ENCODE peak calls at places on chromosome 10, in nine cellular contexts. One of them, this sample, is unnamed.
A peak's percentile ranks its signal among the peaks of the same experiment; 100 is the strongest.

GRCh38 chr10:123599366-123599849 is 66.7 kb upstream of the GPR26 start:
- DNase-seq in choroid plexus epithelial cell: no peak
- DNase-seq in pancreas: no peak
- DNase-seq in BE2C: no peak
- DNase-seq in astrocyte of the spinal cord: no peak
- DNase-seq in ovary: no peak
- DNase-seq in foreskin fibroblast: no peak
- DNase-seq in SK-N-SH: no peak
- DNase-seq in fibroblast of the aortic adventitia: no peak
- DNase-seq in this sample: no peak

GRCh38 chr10:117541909-117542705 is 439 bp upstream of the EMX2 start:
- DNase-seq in astrocyte of the spinal cord: peak; percentile 23
- DNase-seq in choroid plexus epithelial cell: peak; percentile 90
- DNase-seq in SK-N-SH: peak; percentile 84
- DNase-seq in foreskin fibroblast: peak; percentile 92
- DNase-seq in BE2C: peak; percentile 45
- DNase-seq in ovary: peak; percentile 94
- DNase-seq in fibroblast of the aortic adventitia: peak; percentile 9
- DNase-seq in pancreas: no peak
- DNase-seq in this sample: peak; percentile 14

GRCh38 chr10:87913170-87913921 is 49.9 kb downstream of the PTEN start:
- DNase-seq in choroid plexus epithelial cell: no peak
- DNase-seq in ovary: no peak
- DNase-seq in fibroblast of the aortic adventitia: no peak
- DNase-seq in pancreas: no peak
- DNase-seq in BE2C: no peak
- DNase-seq in SK-N-SH: no peak
- DNase-seq in astrocyte of the spinal cord: no peak
- DNase-seq in foreskin fibroblast: no peak
- DNase-seq in this sample: no peak

GRCh38 chr10:94630017-94630688 is 53.4 kb upstream of the CYP2C18 start:
- DNase-seq in SK-N-SH: peak; percentile 23
- DNase-seq in choroid plexus epithelial cell: peak; percentile 41
- DNase-seq in fibroblast of the aortic adventitia: peak; percentile 51
- DNase-seq in foreskin fibroblast: peak; percentile 30
- DNase-seq in pancreas: no peak
- DNase-seq in ovary: no peak
- DNase-seq in astrocyte of the spinal cord: peak; percentile 22
- DNase-seq in BE2C: no peak
- DNase-seq in this sample: peak; percentile 19

GRCh38 chr10:43210556-43210955 is 56.3 kb downstream of the RASGEF1A start:
- DNase-seq in pancreas: no peak
- DNase-seq in choroid plexus epithelial cell: no peak
- DNase-seq in astrocyte of the spinal cord: no peak
- DNase-seq in foreskin fibroblast: no peak
- DNase-seq in SK-N-SH: no peak
- DNase-seq in fibroblast of the aortic adventitia: no peak
- DNase-seq in BE2C: peak; percentile 6
- DNase-seq in ovary: no peak
- DNase-seq in this sample: no peak

GRCh38 chr10:32684291-32684690 is 238.4 kb downstream of the CCDC7 start:
- DNase-seq in BE2C: no peak
- DNase-seq in ovary: no peak
- DNase-seq in choroid plexus epithelial cell: no peak
- DNase-seq in foreskin fibroblast: no peak
- DNase-seq in SK-N-SH: no peak
- DNase-seq in pancreas: no peak
- DNase-seq in astrocyte of the spinal cord: no peak
- DNase-seq in fibroblast of the aortic adventitia: no peak
- DNase-seq in this sample: no peak

GRCh38 chr10:46523881-46524470 is 32.5 kb downstream of the GPRIN2 start:
- DNase-seq in astrocyte of the spinal cord: peak; percentile 85
- DNase-seq in SK-N-SH: peak; percentile 38
- DNase-seq in foreskin fibroblast: peak; percentile 89
- DNase-seq in pancreas: no peak
- DNase-seq in BE2C: no peak
- DNase-seq in choroid plexus epithelial cell: peak; percentile 91
- DNase-seq in fibroblast of the aortic adventitia: peak; percentile 94
- DNase-seq in ovary: peak; percentile 79
- DNase-seq in this sample: peak; percentile 59

GRCh38 chr10:119199231-119199992 is 8.0 kb upstream of the GRK5 start:
- DNase-seq in pancreas: peak; percentile 59
- DNase-seq in SK-N-SH: peak; percentile 78
- DNase-seq in astrocyte of the spinal cord: peak; percentile 85
- DNase-seq in ovary: peak; percentile 66
- DNase-seq in choroid plexus epithelial cell: peak; percentile 96
- DNase-seq in fibroblast of the aortic adventitia: peak; percentile 90
- DNase-seq in BE2C: peak; percentile 69
- DNase-seq in foreskin fibroblast: peak; percentile 93
- DNase-seq in this sample: peak; percentile 83

DNA sequence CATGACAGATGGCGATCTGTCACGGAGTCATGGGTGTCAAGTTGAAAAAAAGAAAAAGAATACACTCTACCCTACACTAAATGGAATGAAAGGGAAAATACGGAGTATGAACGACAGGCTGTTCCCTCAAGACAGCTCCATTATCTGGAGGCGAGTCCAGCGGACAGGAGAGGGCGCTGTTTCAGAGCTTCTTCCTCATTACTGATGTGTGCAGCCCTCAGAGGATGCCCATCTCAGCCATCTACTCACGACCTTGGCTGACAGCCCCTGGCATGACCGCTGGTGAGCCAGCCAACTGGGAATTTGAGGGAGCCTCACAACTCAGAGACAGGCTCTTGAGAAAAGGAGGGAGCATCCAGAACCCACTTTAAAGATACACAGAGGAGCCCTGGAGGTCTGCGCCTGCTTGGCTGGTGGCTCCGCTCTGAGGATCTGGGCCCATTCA is 49.6 kb upstream of the SMNDC1 start:
- DNase-seq in pancreas: peak; percentile 53
- DNase-seq in astrocyte of the spinal cord: peak; percentile 87
- DNase-seq in ovary: peak; percentile 53
- DNase-seq in SK-N-SH: peak; percentile 74
- DNase-seq in fibroblast of the aortic adventitia: peak; percentile 85
- DNase-seq in foreskin fibroblast: peak; percentile 97
- DNase-seq in choroid plexus epithelial cell: peak; percentile 90
- DNase-seq in BE2C: peak; percentile 83
- DNase-seq in this sample: no peak
- TF ChIP-seq CTCF in pancreas: peak; percentile 50
- TF ChIP-seq CTCF in astrocyte of the spinal cord: peak; percentile 89
- TF ChIP-seq CTCF in ovary: no peak
- TF ChIP-seq CTCF in SK-N-SH: peak; percentile 87
- TF ChIP-seq CTCF in fibroblast of the aortic adventitia: peak; percentile 83
- TF ChIP-seq CTCF in foreskin fibroblast: peak; percentile 81
- TF ChIP-seq CTCF in choroid plexus epithelial cell: peak; percentile 95
- TF ChIP-seq CTCF in BE2C: peak; percentile 85
- TF ChIP-seq CTCF in this sample: peak; percentile 85

GRCh38 chr10:101123085-101123814 is 7.8 kb upstream of the TLX1 start:
- DNase-seq in foreskin fibroblast: no peak
- DNase-seq in ovary: no peak
- DNase-seq in pancreas: no peak
- DNase-seq in BE2C: peak; percentile 72
- DNase-seq in SK-N-SH: peak; percentile 89
- DNase-seq in astrocyte of the spinal cord: no peak
- DNase-seq in fibroblast of the aortic adventitia: no peak
- DNase-seq in choroid plexus epithelial cell: no peak
- DNase-seq in this sample: no peak

GRCh38 chr10:101121661-101122045 is 9.4 kb upstream of the TLX1 start:
- DNase-seq in astrocyte of the spinal cord: no peak
- DNase-seq in SK-N-SH: peak; percentile 47
- DNase-seq in choroid plexus epithelial cell: no peak
- DNase-seq in fibroblast of the aortic adventitia: no peak
- DNase-seq in pancreas: no peak
- DNase-seq in ovary: no peak
- DNase-seq in BE2C: no peak
- DNase-seq in foreskin fibroblast: no peak
- DNase-seq in this sample: no peak

GRCh38 chr10:101122270-101123084 is 8.6 kb upstream of the TLX1 start:
- DNase-seq in fibroblast of the aortic adventitia: no peak
- DNase-seq in choroid plexus epithelial cell: no peak
- DNase-seq in BE2C: no peak
- DNase-seq in SK-N-SH: peak; percentile 34
- DNase-seq in astrocyte of the spinal cord: no peak
- DNase-seq in ovary: no peak
- DNase-seq in foreskin fibroblast: no peak
- DNase-seq in pancreas: no peak
- DNase-seq in this sample: no peak

GRCh38 chr10:101124933-101125332 is 6.2 kb upstream of the TLX1 start:
- DNase-seq in foreskin fibroblast: no peak
- DNase-seq in BE2C: no peak
- DNase-seq in ovary: no peak
- DNase-seq in choroid plexus epithelial cell: no peak
- DNase-seq in fibroblast of the aortic adventitia: no peak
- DNase-seq in astrocyte of the spinal cord: no peak
- DNase-seq in pancreas: no peak
- DNase-seq in SK-N-SH: no peak
- DNase-seq in this sample: no peak

GRCh38 chr10:101123815-101124617 is 7.1 kb upstream of the TLX1 start:
- DNase-seq in astrocyte of the spinal cord: no peak
- DNase-seq in fibroblast of the aortic adventitia: no peak
- DNase-seq in SK-N-SH: peak; percentile 21
- DNase-seq in choroid plexus epithelial cell: no peak
- DNase-seq in foreskin fibroblast: no peak
- DNase-seq in ovary: no peak
- DNase-seq in pancreas: no peak
- DNase-seq in BE2C: no peak
- DNase-seq in this sample: no peak
- H3K4me3 ChIP-seq in astrocyte of the spinal cord: no peak overlapping the region
- H3K4me3 ChIP-seq in fibroblast of the aortic adventitia: no peak overlapping the region
- H3K4me3 ChIP-seq in SK-N-SH: no peak overlapping the region
- H3K4me3 ChIP-seq in choroid plexus epithelial cell: no peak overlapping the region
- H3K4me3 ChIP-seq in foreskin fibroblast: no peak overlapping the region
- H3K4me3 ChIP-seq in ovary: no peak overlapping the region
- H3K4me3 ChIP-seq in pancreas: no peak overlapping the region
- H3K4me3 ChIP-seq in BE2C: peak overlapping the region; percentile 58
- H3K4me3 ChIP-seq in this sample: no peak overlapping the region

GRCh38 chr10:80444124-80444523 is 10.0 kb upstream of the TSPAN14 start:
- DNase-seq in fibroblast of the aortic adventitia: no peak
- DNase-seq in pancreas: no peak
- DNase-seq in SK-N-SH: no peak
- DNase-seq in ovary: no peak
- DNase-seq in foreskin fibroblast: no peak
- DNase-seq in astrocyte of the spinal cord: no peak
- DNase-seq in choroid plexus epithelial cell: no peak
- DNase-seq in BE2C: no peak
- DNase-seq in this sample: no peak

GRCh38 chr10:80447618-80448190 is 6.4 kb upstream of the TSPAN14 start:
- DNase-seq in astrocyte of the spinal cord: no peak
- DNase-seq in ovary: no peak
- DNase-seq in pancreas: no peak
- DNase-seq in BE2C: no peak
- DNase-seq in SK-N-SH: no peak
- DNase-seq in choroid plexus epithelial cell: no peak
- DNase-seq in fibroblast of the aortic adventitia: no peak
- DNase-seq in foreskin fibroblast: no peak
- DNase-seq in this sample: no peak

GRCh38 chr10:80442879-80443278 is 11.2 kb upstream of the TSPAN14 start:
- DNase-seq in astrocyte of the spinal cord: no peak
- DNase-seq in SK-N-SH: peak; percentile 50
- DNase-seq in pancreas: no peak
- DNase-seq in BE2C: peak; percentile 46
- DNase-seq in choroid plexus epithelial cell: no peak
- DNase-seq in ovary: no peak
- DNase-seq in foreskin fibroblast: peak; percentile 51
- DNase-seq in fibroblast of the aortic adventitia: no peak
- DNase-seq in this sample: no peak

GRCh38 chr10:80443531-80443974 is 10.6 kb upstream of the TSPAN14 start:
- DNase-seq in choroid plexus epithelial cell: peak; percentile 50
- DNase-seq in foreskin fibroblast: peak; percentile 77
- DNase-seq in BE2C: peak; percentile 58
- DNase-seq in fibroblast of the aortic adventitia: no peak
- DNase-seq in pancreas: no peak
- DNase-seq in SK-N-SH: peak; percentile 75
- DNase-seq in ovary: no peak
- DNase-seq in astrocyte of the spinal cord: no peak
- DNase-seq in this sample: peak; percentile 51

DNA sequence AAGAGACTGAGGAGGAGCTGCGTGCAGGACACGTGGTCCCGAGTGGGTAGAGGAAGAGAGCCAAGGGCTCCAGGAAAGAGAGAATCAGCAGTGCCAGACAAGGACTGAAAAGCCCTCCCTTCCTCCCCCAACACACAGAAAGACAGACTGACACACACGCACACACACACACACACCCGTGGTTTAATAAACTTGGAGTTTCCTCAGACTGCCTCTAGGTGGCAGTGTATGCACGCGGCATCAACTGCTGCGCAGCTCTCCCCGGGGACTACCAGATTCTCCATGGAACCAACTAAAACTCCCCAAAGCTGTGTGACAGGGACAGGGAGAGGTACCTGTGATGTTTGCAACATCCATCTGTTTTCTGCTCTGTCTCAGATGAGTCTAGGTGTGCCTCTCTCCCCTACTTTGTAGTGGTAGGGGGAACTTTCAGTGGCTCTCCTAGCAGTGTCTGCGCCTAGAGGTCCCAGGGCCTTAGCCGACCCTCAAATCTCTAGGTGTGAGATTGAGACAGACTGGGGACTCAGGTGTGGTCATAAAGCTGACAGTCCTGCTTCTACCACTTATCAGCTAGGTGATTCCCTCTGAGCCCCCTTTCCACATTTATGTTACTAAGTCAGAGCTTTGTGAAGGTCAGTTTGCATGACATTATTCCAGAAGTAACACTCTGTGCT is 9.3 kb upstream of the TSPAN14 start:
- DNase-seq in BE2C: peak; percentile 70
- DNase-seq in choroid plexus epithelial cell: peak; percentile 82
- DNase-seq in foreskin fibroblast: peak; percentile 91
- DNase-seq in astrocyte of the spinal cord: peak; percentile 79
- DNase-seq in fibroblast of the aortic adventitia: peak; percentile 83
- DNase-seq in pancreas: peak; percentile 68
- DNase-seq in ovary: peak; percentile 43
- DNase-seq in SK-N-SH: peak; percentile 58
- DNase-seq in this sample: peak; percentile 72
- TF ChIP-seq CTCF in BE2C: peak; percentile 92
- TF ChIP-seq CTCF in choroid plexus epithelial cell: peak; percentile 87
- TF ChIP-seq CTCF in foreskin fibroblast: peak; percentile 90
- TF ChIP-seq CTCF in astrocyte of the spinal cord: peak; percentile 83
- TF ChIP-seq CTCF in fibroblast of the aortic adventitia: peak; percentile 93
- TF ChIP-seq CTCF in pancreas: peak; percentile 78
- TF ChIP-seq CTCF in ovary: peak; percentile 22
- TF ChIP-seq CTCF in SK-N-SH: peak; percentile 64
- TF ChIP-seq CTCF in this sample: peak; percentile 94

GRCh38 chr10:80459047-80459865 is 5.1 kb downstream of the TSPAN14 start:
- DNase-seq in astrocyte of the spinal cord: peak; percentile 67
- DNase-seq in SK-N-SH: peak; percentile 78
- DNase-seq in ovary: no peak
- DNase-seq in pancreas: peak; percentile 47
- DNase-seq in fibroblast of the aortic adventitia: peak; percentile 91
- DNase-seq in choroid plexus epithelial cell: peak; percentile 67
- DNase-seq in BE2C: peak; percentile 37
- DNase-seq in foreskin fibroblast: peak; percentile 90
- DNase-seq in this sample: peak; percentile 88

GRCh38 chr10:80458638-80459037 is 4.5 kb downstream of the TSPAN14 start:
- DNase-seq in BE2C: no peak
- DNase-seq in foreskin fibroblast: peak; percentile 49
- DNase-seq in pancreas: no peak
- DNase-seq in fibroblast of the aortic adventitia: no peak
- DNase-seq in ovary: no peak
- DNase-seq in choroid plexus epithelial cell: no peak
- DNase-seq in astrocyte of the spinal cord: no peak
- DNase-seq in SK-N-SH: peak; percentile 66
- DNase-seq in this sample: no peak

GRCh38 chr10:80462277-80462985 is 8.3 kb downstream of the TSPAN14 start:
- DNase-seq in ovary: peak; percentile 43
- DNase-seq in choroid plexus epithelial cell: peak; percentile 62
- DNase-seq in pancreas: no peak
- DNase-seq in BE2C: no peak
- DNase-seq in foreskin fibroblast: peak; percentile 82
- DNase-seq in fibroblast of the aortic adventitia: peak; percentile 78
- DNase-seq in SK-N-SH: no peak
- DNase-seq in astrocyte of the spinal cord: no peak
- DNase-seq in this sample: no peak

GRCh38 chr10:80461208-80462183 is 7.4 kb downstream of the TSPAN14 start:
- DNase-seq in fibroblast of the aortic adventitia: peak; percentile 68
- DNase-seq in foreskin fibroblast: peak; percentile 65
- DNase-seq in SK-N-SH: no peak
- DNase-seq in choroid plexus epithelial cell: peak; percentile 41
- DNase-seq in BE2C: no peak
- DNase-seq in ovary: no peak
- DNase-seq in pancreas: no peak
- DNase-seq in astrocyte of the spinal cord: no peak
- DNase-seq in this sample: no peak

DNA sequence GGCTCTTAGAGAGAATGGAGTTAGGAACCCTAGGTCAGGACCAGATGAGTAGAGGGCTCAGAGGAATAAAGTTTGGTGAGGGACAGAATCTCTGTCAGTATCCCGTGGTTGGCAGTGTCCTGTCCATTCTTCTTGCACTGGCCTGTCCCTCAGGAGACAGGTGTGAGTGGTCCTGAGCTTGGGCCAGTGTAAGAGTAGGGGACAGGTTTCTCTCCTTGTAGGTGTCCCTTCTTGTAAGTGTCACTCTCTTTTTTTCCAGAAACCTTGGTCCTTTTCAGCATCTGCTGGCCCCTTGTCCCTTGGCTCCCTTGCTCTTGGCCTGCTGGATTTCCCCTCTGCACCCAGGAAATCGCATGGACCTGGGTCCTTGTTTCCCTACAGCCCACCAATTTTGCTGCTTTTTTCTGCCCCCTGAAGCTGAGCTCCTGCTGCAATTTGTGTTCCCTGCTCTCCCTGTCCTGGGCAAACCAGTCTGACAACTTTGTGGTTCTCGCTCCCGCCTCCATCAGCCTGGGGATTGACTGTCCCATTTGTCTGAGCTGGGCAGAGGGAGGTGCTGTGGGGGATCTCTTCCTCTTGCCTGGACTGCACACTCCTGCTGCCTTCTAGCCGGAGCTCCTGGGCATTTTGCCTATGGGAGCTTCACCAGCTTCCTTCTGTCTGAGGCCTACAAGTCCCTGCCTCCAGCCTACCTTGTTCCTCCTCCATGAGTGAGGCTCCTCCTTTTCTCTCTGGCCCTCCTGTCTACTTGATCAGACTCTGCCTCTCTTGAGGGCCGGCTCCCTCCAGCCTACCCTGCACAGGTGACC is 6.5 kb downstream of the TSPAN14 start:
- DNase-seq in foreskin fibroblast: peak; percentile 66
- DNase-seq in SK-N-SH: no peak
- DNase-seq in astrocyte of the spinal cord: peak; percentile 65
- DNase-seq in fibroblast of the aortic adventitia: peak; percentile 49
- DNase-seq in ovary: peak; percentile 60
- DNase-seq in choroid plexus epithelial cell: peak; percentile 48
- DNase-seq in pancreas: peak; percentile 93
- DNase-seq in BE2C: no peak
- DNase-seq in this sample: no peak
- H3K4me3 ChIP-seq in foreskin fibroblast: no peak overlapping the region
- H3K4me3 ChIP-seq in SK-N-SH: no peak overlapping the region
- H3K4me3 ChIP-seq in astrocyte of the spinal cord: no peak overlapping the region
- H3K4me3 ChIP-seq in fibroblast of the aortic adventitia: no peak overlapping the region
- H3K4me3 ChIP-seq in ovary: no peak overlapping the region
- H3K4me3 ChIP-seq in choroid plexus epithelial cell: no peak overlapping the region
- H3K4me3 ChIP-seq in pancreas: no peak overlapping the region
- H3K4me3 ChIP-seq in BE2C: no peak overlapping the region
- H3K4me3 ChIP-seq in this sample: no peak overlapping the region

This sample was measured in HFF-Myc.